ENCODE peak calls at places on chromosomes 11 and 22, in five cellular contexts. I is RWPE1, L is amniotic epithelial cell, T is upper lobe of right lung, Y is neural crest cell. E is an unnamed sample.

GRCh38 chr11:33723238-33723881 is 12.9 kb downstream of the CD59 start:
- DNase-seq in L (peak; percentile 93), Y (no peak), T (no peak), I (peak; percentile 68), E (peak; percentile 83)

GRCh38 chr22:32378703-32379272 is 21.1 kb downstream of the RFPL3 start:
- DNase-seq in T (no peak), I (peak; percentile 18), L (peak; percentile 18), Y (peak; percentile 54), E (no peak)

GRCh38 chr11:103870821-103871309 is 165.6 kb upstream of the DDI1 start:
- DNase-seq in Y (no peak), I (no peak), T (no peak), L (peak; percentile 59), E (no peak)

GRCh38 chr22:38947321-38948112 is 9.9 kb upstream of the APOBEC3A start:
- DNase-seq in I (peak; percentile 10), T (no peak), Y (no peak), L (no peak), E (no peak)

GRCh38 chr11:118194835-118195627 is 18.6 kb upstream of the SCN2B start:
- DNase-seq in Y (no peak), T (peak; percentile 83), L (peak; percentile 59), I (peak; percentile 86), E (peak; percentile 80)

GRCh38 chr22:28014141-28015055 is 95.3 kb upstream of the PITPNB start:
- DNase-seq in Y (no peak), T (peak; percentile 61), I (no peak), L (no peak), E (no peak)

GRCh38 chr11:66268953-66269906 is 791 bp downstream of the RAB1B start:
- DNase-seq in L (peak; percentile 25), I (peak; percentile 20), T (peak; percentile 73), Y (no peak), E (no peak)

GRCh38 chr11:102111787-102112653 is 1.8 kb downstream of the YAP1 start:
- DNase-seq in L (peak; percentile 96), I (peak; percentile 85), Y (no peak), T (no peak), E (peak; percentile 89)

GRCh38 chr11:79414644-79415317 is 26.0 kb downstream of the TENM4 start:
- DNase-seq in Y (no peak), T (no peak), I (peak; percentile 69), L (peak; percentile 80), E (peak; percentile 71)

GRCh38 chr11:122556605-122557004 is 98.9 kb upstream of the UBASH3B start:
- DNase-seq in I (peak; percentile 12), L (no peak), T (peak; percentile 68), Y (peak; percentile 53), E (no peak)

GRCh38 chr11:63251312-63251711 is 7.9 kb upstream of the SLC22A25 start:
- DNase-seq in Y (no peak), L (no peak), T (no peak), I (no peak), E (no peak)

GRCh38 chr22:50360578-50360977 is 17.5 kb downstream of the PPP6R2 start:
- DNase-seq in L (no peak), T (no peak), I (no peak), Y (no peak), E (no peak)

GRCh38 chr11:78379039-78379670 is 38.5 kb downstream of the GAB2 start:
- DNase-seq in T (no peak), I (no peak), L (peak; percentile 30), Y (no peak), E (no peak)

GRCh38 chr11:73197348-73197747 is 20.7 kb upstream of the P2RY2 start:
- DNase-seq in Y (no peak), I (no peak), T (peak; percentile 22), L (no peak), E (no peak)

GRCh38 chr11:65378208-65378927 is 4.1 kb downstream of the SLC25A45 start:
- DNase-seq in L (no peak), Y (no peak), I (no peak), T (no peak), E (no peak)

GRCh38 chr22:30650508-30651116 is 15.0 kb downstream of the SLC35E4 start:
- DNase-seq in L (no peak), I (no peak), T (no peak), Y (no peak), E (no peak)

GRCh38 chr11:3195251-3196160 is 23.1 kb downstream of the MRGPRG start:
- DNase-seq in Y (no peak), I (peak; percentile 23), L (peak; percentile 36), T (peak; percentile 64), E (no peak)

GRCh38 chr11:11450744-11451362 is 97.8 kb upstream of the CSNK2A3 start:
- DNase-seq in T (no peak), I (peak; percentile 50), L (peak; percentile 27), Y (no peak), E (peak; percentile 88)

GRCh38 chr11:130763087-130763980 is 152.9 kb downstream of the SNX19 start:
- DNase-seq in T (no peak), Y (no peak), I (no peak), L (no peak), E (no peak)

GRCh38 chr11:7524831-7525230 is 11.0 kb downstream of the PPFIBP2 start:
- DNase-seq in Y (no peak), L (no peak), I (no peak), T (no peak), E (no peak)

GRCh38 chr22:40791241-40791640 is 27.9 kb downstream of the SLC25A17 start:
- DNase-seq in Y (no peak), L (no peak), I (no peak), T (no peak), E (no peak)

GRCh38 chr22:17267661-17268330 is 48.6 kb upstream of the ADA2 start:
- DNase-seq in I (no peak), L (no peak), T (no peak), Y (no peak), E (no peak)

GRCh38 chr11:25159341-25159740 is 662.5 kb downstream of the LUZP2 start:
- DNase-seq in L (no peak), T (no peak), Y (no peak), I (no peak), E (no peak)

GRCh38 chr11:61413496-61413895 is 16.3 kb downstream of the CPSF7 start:
- DNase-seq in L (peak; percentile 83), I (no peak), Y (no peak), T (no peak), E (no peak)

GRCh38 chr11:73980001-73980960 is 2.4 kb downstream of the UCP2 start:
- DNase-seq in I (peak; percentile 26), L (peak; percentile 19), T (peak; percentile 69), Y (no peak), E (no peak)

GRCh38 chr11:83566948-83567347 is 280.8 kb upstream of the CCDC90B start:
- DNase-seq in I (peak; percentile 8), L (peak; percentile 73), T (no peak), Y (no peak), E (no peak)

GRCh38 chr11:67532889-67533288 is 9.6 kb upstream of the CABP2 start:
- DNase-seq in Y (no peak), I (no peak), T (no peak), L (no peak), E (no peak)

GRCh38 chr11:1387961-1388762 is 1.6 kb upstream of the BRSK2 start:
- DNase-seq in T (no peak), Y (no peak), L (no peak), I (no peak), E (no peak)